ENCODE peak calls at places on chromosomes 16 and 17, in five cellular contexts. Q, X, E, M and K are unnamed samples.

GRCh38 chr17:3903051-3903825 is 10.4 kb upstream of the CAMKK1 start:
- DNase-seq in Q (no peak), X (no peak), E (no peak), M (no peak), K (no peak)

GRCh38 chr16:2915196-2915929 is 3.6 kb downstream of the FLYWCH1 start:
- DNase-seq in Q (no peak), X (no peak), E (no peak), M (no peak), K (no peak)

GRCh38 chr16:84198401-84198800 is 7.4 kb downstream of the ADAD2 start:
- DNase-seq in Q (no peak), X (no peak), E (peak), M (no peak), K (no peak)

GRCh38 chr16:70267516-70267915 is 15.8 kb upstream of the EXOSC6 start:
- DNase-seq in Q (no peak), X (peak), E (peak), M (peak), K (peak)

GRCh38 chr16:49453983-49454382 is 80.4 kb downstream of the C16orf78 start:
- DNase-seq in Q (no peak), X (no peak), E (no peak), M (no peak), K (no peak)

GRCh38 chr16:50718761-50719400 is 23.0 kb upstream of the CYLD start:
- DNase-seq in Q (no peak), X (no peak), E (no peak), M (peak), K (no peak)

GRCh38 chr17:81085420-81085911 is 50.5 kb downstream of the BAIAP2 start:
- DNase-seq in Q (no peak), X (no peak), E (no peak), M (no peak), K (no peak)

GRCh38 chr17:54948380-54948779 is 20.1 kb downstream of the COX11 start:
- DNase-seq in Q (no peak), X (no peak), E (peak), M (no peak), K (no peak)

GRCh38 chr16:67247698-67248400 is 568 bp upstream of the FHOD1 start:
- DNase-seq in Q (no peak), X (no peak), E (peak), M (no peak), K (peak)

GRCh38 chr16:67942200-67942509 is 1.8 kb downstream of the LCAT start:
- DNase-seq in Q (no peak), X (peak), E (peak), M (peak), K (peak)

GRCh38 chr17:17826340-17826708 is 10.5 kb downstream of the SREBF1 start:
- DNase-seq in Q (no peak), X (no peak), E (no peak), M (no peak), K (no peak)

GRCh38 chr16:12188674-12189249 is 212.2 kb downstream of the SNX29 start:
- DNase-seq in Q (no peak), X (no peak), E (no peak), M (no peak), K (no peak)

GRCh38 chr16:14300631-14301149 is 229.6 kb downstream of the MRTFB start:
- DNase-seq in Q (no peak), X (peak), E (peak), M (peak), K (no peak)

GRCh38 chr16:87266846-87267245 is 50.3 kb downstream of the C16orf95 start:
- DNase-seq in Q (no peak), X (no peak), E (no peak), M (no peak), K (no peak)

GRCh38 chr17:81250286-81251090 is 11.4 kb downstream of the NDUFAF8 start:
- DNase-seq in Q (no peak), X (no peak), E (no peak), M (no peak), K (no peak)

GRCh38 chr17:74424117-74424516 is 7.8 kb upstream of the GPRC5C start:
- DNase-seq in Q (no peak), X (no peak), E (no peak), M (no peak), K (no peak)

GRCh38 chr17:43351686-43352085 is 47.1 kb upstream of the ARL4D start:
- DNase-seq in Q (no peak), X (no peak), E (no peak), M (no peak), K (no peak)

GRCh38 chr17:41324180-41325075 is 8.9 kb upstream of the KRTAP17-1 start:
- DNase-seq in Q (peak), X (peak), E (no peak), M (peak), K (peak)

GRCh38 chr17:34913001-34913400 is 48.3 kb downstream of the CCT6B start:
- DNase-seq in Q (no peak), X (peak), E (no peak), M (no peak), K (peak)

GRCh38 chr17:36850794-36851193 is 86.5 kb upstream of the LHX1 start:
- DNase-seq in Q (no peak), X (no peak), E (peak), M (peak), K (no peak)

GRCh38 chr16:67481561-67482259 is 753 bp upstream of the ATP6V0D1 start:
- DNase-seq in Q (no peak), X (no peak), E (no peak), M (peak), K (no peak)

GRCh38 chr17:19016297-19016696 is 11.7 kb upstream of the FAM83G start:
- DNase-seq in Q (no peak), X (no peak), E (no peak), M (no peak), K (no peak)

GRCh38 chr16:52563767-52564611 is 17.0 kb upstream of the TOX3 start:
- DNase-seq in Q (no peak), X (no peak), E (no peak), M (no peak), K (no peak)
- H3K4ac ChIP-seq in Q (no peak), X (no peak), E (no peak), M (no peak), K (no peak)

DNA sequence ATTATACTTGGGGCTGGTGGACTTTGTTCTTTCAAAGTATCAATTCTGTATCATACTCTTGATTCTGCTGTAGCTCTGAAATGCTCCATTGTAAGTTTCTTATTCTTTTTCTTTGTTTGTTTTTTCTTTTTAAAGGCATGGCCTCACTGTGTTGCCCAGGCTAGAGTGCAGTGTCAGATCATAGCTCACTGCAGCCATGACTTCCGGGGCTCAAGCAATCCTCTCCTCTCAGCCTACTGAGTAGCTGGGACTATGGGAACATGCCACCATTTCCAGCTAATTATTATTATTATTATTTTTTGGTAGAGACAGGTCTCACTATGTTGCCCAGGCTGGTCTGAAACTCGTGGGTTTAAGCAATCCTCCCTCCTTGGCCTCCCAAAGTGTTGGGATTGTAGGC is 38.9 kb upstream of the METTL9 start:
- DNase-seq in Q (no peak), X (no peak), E (no peak), M (no peak), K (no peak)
- H2BK12ac ChIP-seq in Q (no peak), X (no peak), E (no peak), M (no peak), K (no peak)

GRCh38 chr17:49817993-49818392 is 29.5 kb downstream of the KAT7 start:
- DNase-seq in Q (no peak), X (no peak), E (no peak), M (no peak), K (no peak)

GRCh38 chr17:49819651-49820050 is 28.2 kb downstream of the TAC4 start:
- DNase-seq in Q (no peak), X (no peak), E (no peak), M (no peak), K (no peak)

GRCh38 chr17:49814781-49815496 is 26.5 kb downstream of the KAT7 start:
- DNase-seq in Q (peak), X (no peak), E (no peak), M (no peak), K (no peak)

GRCh38 chr17:49819118-49819517 is 28.8 kb downstream of the TAC4 start:
- DNase-seq in Q (no peak), X (no peak), E (no peak), M (no peak), K (no peak)

GRCh38 chr17:49815761-49816281 is 27.3 kb downstream of the KAT7 start:
- DNase-seq in Q (peak), X (peak), E (no peak), M (no peak), K (peak)
- H3K4ac ChIP-seq in Q (no peak), X (no peak), E (no peak), M (no peak), K (peak)

DNA sequence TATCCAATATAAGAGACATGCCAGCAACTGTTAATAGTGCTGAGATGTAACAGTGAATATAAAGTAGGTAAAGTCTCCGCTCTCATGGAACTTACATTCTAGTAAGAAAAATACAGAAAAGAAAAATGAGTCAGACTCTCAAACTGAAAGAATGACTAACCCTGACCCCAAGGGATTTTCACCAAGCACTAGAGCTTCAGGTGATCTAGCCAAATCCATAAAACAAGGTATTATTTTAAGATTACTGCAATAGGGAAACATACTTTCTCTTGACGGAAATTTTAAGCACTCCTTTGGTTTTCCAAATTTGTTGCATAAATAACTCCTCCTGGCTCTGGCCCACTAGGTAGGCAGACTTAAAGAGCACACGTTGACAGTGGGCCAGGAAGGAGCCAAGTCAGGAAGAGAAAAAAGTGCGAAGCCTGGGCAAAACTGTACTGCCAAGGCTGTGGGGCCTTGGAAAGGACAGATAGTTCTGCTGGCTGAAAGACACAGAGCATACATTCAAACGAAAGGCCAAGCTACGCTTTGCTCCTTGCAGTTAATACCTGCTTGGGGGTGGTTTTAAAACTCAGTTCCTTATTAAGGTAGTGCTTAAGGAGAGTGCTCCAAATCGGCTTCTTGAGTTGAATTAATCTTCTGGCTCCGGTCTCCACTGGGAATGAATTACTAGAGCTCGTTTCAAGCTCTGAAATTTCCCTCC is 1.4 kb downstream of the GOT2 start:
- DNase-seq in Q (no peak), X (no peak), E (peak), M (no peak), K (no peak)
- H2BK12ac ChIP-seq in Q (no peak), X (no peak), E (no peak), M (no peak), K (no peak)

DNA sequence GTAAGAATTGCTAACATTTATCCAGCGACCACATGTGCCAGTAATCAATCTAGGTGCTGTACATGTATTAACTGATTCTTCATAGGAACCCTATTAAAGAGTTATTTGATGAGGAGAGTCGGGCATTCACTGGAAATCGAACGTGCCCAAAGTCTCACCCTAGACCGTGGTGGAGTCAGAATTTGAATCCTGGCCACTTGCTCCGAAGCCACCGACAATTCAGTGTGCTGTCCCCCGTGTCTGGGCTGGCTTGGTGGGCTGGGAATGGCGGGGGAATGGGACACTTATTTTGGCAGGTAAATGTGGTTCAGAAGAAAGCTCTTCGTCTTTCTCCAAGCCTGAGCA is 707 bp upstream of the KSR1 start:
- DNase-seq in Q (no peak), X (no peak), E (no peak), M (no peak), K (no peak)
- H3K4ac ChIP-seq in Q (no peak), X (no peak), E (no peak), M (no peak), K (no peak)

GRCh38 chr17:66018786-66019185 is 173.1 kb downstream of the CEP112 start:
- DNase-seq in Q (no peak), X (no peak), E (no peak), M (no peak), K (no peak)

GRCh38 chr17:66021757-66022156 is 170.2 kb downstream of the CEP112 start:
- DNase-seq in Q (no peak), X (peak), E (no peak), M (no peak), K (no peak)

DNA sequence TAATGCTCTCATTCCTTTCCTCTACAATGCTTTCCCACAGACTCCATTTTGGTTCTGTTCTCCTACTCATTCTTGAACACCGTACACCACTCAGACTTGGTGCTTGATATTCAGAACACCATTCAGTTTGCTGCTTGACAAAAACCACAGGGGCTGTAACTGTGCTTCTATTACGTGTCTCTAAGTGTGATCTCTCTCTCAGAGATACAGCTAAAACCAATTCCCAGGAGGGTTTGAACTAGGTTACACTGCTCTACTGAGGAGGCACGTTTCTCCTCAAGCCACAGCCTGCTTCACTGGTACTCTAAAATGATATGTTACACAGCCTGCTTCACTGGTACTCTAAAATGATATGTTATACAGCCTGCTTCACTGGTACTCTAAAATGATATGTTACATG is 175.7 kb downstream of the CEP112 start:
- DNase-seq in Q (no peak), X (no peak), E (no peak), M (no peak), K (no peak)
- H2BK12ac ChIP-seq in Q (no peak), X (no peak), E (no peak), M (no peak), K (no peak)

DNA sequence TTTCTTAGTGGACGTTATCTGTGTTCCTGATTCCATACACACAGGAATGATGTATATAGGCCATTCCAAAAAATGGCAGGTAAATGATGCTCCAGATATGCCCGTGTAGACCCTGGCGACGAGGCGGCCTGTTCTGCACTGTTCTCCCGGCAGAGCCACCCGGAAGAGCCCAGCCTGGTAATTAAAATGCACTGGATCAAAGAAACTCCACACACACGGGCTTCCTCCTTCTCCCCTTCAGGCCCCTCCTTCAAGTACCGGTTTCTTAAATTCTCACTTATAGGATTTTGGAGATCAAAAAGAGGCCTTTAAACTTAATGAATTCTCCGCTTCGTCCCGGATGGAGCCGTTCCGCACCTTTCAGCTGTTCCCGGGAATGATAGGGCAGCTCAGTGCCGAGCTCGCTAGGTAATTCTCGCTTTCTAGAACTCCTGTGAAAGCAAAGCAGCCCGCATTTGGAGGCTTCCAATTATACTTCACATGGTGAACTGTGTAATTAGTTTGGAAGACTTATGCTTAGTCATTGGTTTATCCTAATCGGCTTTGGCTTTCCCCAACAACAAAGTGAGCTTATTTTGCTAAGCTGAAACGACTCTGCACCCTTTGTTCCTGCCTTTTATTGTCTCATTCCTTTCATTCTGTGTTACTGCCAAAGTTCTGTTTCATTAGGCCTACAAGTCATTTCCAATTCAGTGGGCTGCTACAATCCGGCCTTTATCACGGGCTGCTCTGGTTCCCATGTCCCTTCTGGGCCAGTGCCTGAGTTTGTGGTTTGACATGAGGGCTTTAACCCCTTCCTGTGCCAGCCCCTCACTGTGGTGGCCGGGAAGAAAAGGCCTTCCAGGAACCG is 150.0 kb downstream of the MSI2 start:
- DNase-seq in Q (peak), X (no peak), E (peak), M (peak), K (no peak)
- H3K4ac ChIP-seq in Q (no peak), X (no peak), E (no peak), M (peak), K (no peak)